ENCODE peak calls at places on chromosomes 5 and 9, in eight cellular contexts. N is mesothelial cell of epicardium, I is HS-5, C is osteocyte, X is SW480, W is NCI-H1105 treated with DMSO at 0.1 percent for 48 hours, D is AG09319, S is aorta. V is an unnamed sample.

GRCh38 chr5:172276214-172276613 is 7.3 kb downstream of the UBTD2 start:
- DNase-seq in X (peak), C (no peak), I (no peak), N (no peak), S (no peak), D (no peak), W (no peak), V (no peak)

GRCh38 chr5:87825583-87825982 is 412.9 kb upstream of the CCNH start:
- DNase-seq in I (no peak), W (no peak), X (no peak), C (no peak), N (no peak), S (no peak), D (no peak), V (no peak)

GRCh38 chr9:121779381-121780117 is 128.1 kb downstream of the DAB2IP start:
- DNase-seq in W (no peak), D (no peak), I (no peak), S (no peak), X (no peak), C (no peak), N (no peak), V (no peak)

GRCh38 chr5:172920447-172920849 is 38.8 kb upstream of the RPL26L1 start:
- DNase-seq in I (no peak), X (no peak), D (no peak), W (no peak), N (no peak), S (peak), C (no peak), V (no peak)

GRCh38 chr9:114186091-114186792 is 30.9 kb downstream of the COL27A1 start:
- DNase-seq in I (no peak), C (no peak), D (no peak), W (no peak), N (no peak), S (no peak), X (no peak), V (no peak)

GRCh38 chr9:130651752-130652151 is 12.6 kb upstream of the PRDM12 start:
- DNase-seq in X (no peak), I (no peak), N (no peak), C (no peak), S (peak), D (no peak), W (no peak), V (no peak)

GRCh38 chr5:155952486-155953105 is 374.4 kb upstream of the SGCD start:
- DNase-seq in S (no peak), W (no peak), C (no peak), I (no peak), N (no peak), D (no peak), X (no peak), V (no peak)

GRCh38 chr9:128149001-128149701 is at the start of gene LCN2:
- DNase-seq in S (peak), I (no peak), C (no peak), N (no peak), D (no peak), W (no peak), X (peak), V (no peak)

GRCh38 chr9:134370638-134371037 is 44.4 kb downstream of the RXRA start:
- DNase-seq in C (no peak), S (no peak), W (no peak), D (no peak), X (no peak), N (no peak), I (no peak), V (no peak)

GRCh38 chr5:170681013-170681433 is 102.5 kb upstream of the GABRP start:
- DNase-seq in W (no peak), I (no peak), N (peak), D (no peak), C (no peak), S (no peak), X (peak), V (no peak)

GRCh38 chr9:37503736-37504135 is 18.0 kb downstream of the POLR1E start:
- DNase-seq in I (no peak), D (no peak), W (no peak), C (no peak), S (no peak), N (no peak), X (no peak), V (no peak)

GRCh38 chr9:113564804-113565237 is 101.3 kb downstream of the RGS3 start:
- DNase-seq in D (peak), C (peak), I (no peak), W (no peak), X (peak), N (no peak), S (peak), V (peak)

GRCh38 chr9:98201749-98202148 is 9.3 kb upstream of the CORO2A start:
- DNase-seq in D (no peak), X (no peak), W (no peak), N (no peak), C (no peak), I (no peak), S (no peak), V (no peak)

GRCh38 chr5:151130922-151131891 is 26.4 kb downstream of the ANXA6 start:
- DNase-seq in S (peak), N (no peak), W (no peak), C (no peak), X (peak), D (no peak), I (no peak), V (no peak)

GRCh38 chr5:36599986-36600779 is 6.2 kb upstream of the SLC1A3 start:
- DNase-seq in X (no peak), N (no peak), D (peak), I (peak), W (no peak), C (no peak), S (no peak), V (no peak)

GRCh38 chr9:107693620-107694326 is 204.2 kb upstream of the KLF4 start:
- DNase-seq in C (no peak), W (no peak), D (no peak), X (no peak), I (no peak), S (no peak), N (no peak), V (no peak)

GRCh38 chr9:109923371-109923770 is 143.4 kb downstream of the PALM2AKAP2 start:
- DNase-seq in W (no peak), X (no peak), I (no peak), D (no peak), C (no peak), N (no peak), S (no peak), V (no peak)

GRCh38 chr9:12464910-12465512 is 228.2 kb upstream of the TYRP1 start:
- DNase-seq in I (peak), S (no peak), N (no peak), X (peak), C (no peak), D (no peak), W (peak), V (no peak)

GRCh38 chr5:172274951-172275753 is 8.4 kb downstream of the UBTD2 start:
- DNase-seq in C (no peak), S (no peak), D (no peak), X (no peak), I (no peak), W (no peak), N (no peak), V (no peak)

GRCh38 chr5:154284433-154284832 is 93.9 kb downstream of the GALNT10 start:
- DNase-seq in I (no peak), C (no peak), N (no peak), S (no peak), X (no peak), D (no peak), W (no peak), V (no peak)

GRCh38 chr5:102713682-102714231 is 41.3 kb upstream of the PAM start:
- DNase-seq in W (no peak), I (no peak), D (no peak), X (no peak), S (no peak), C (no peak), N (no peak), V (no peak)

GRCh38 chr9:69063839-69064238 is 28.3 kb downstream of the FXN start:
- DNase-seq in X (no peak), I (no peak), D (no peak), S (no peak), C (no peak), N (no peak), W (no peak), V (no peak)

GRCh38 chr9:106697799-106698591 is 165.0 kb upstream of the ZNF462 start:
- DNase-seq in I (peak), W (peak), X (peak), N (peak), S (peak), C (peak), D (no peak), V (peak)

GRCh38 chr9:133184971-133185370 is 21.3 kb upstream of the GBGT1 start:
- DNase-seq in S (no peak), D (no peak), I (peak), N (no peak), C (no peak), W (peak), X (peak), V (peak)

GRCh38 chr9:116952434-116952805 is 265.3 kb downstream of the TRIM32 start:
- DNase-seq in N (no peak), C (no peak), I (no peak), W (no peak), X (no peak), D (no peak), S (no peak), V (no peak)

GRCh38 chr9:135340726-135341475 is 138.7 kb upstream of the PPP1R26 start:
- DNase-seq in I (no peak), D (no peak), X (no peak), S (peak), C (no peak), W (no peak), N (no peak), V (no peak)

GRCh38 chr9:133946840-133947486 is 45.2 kb downstream of the VAV2 start:
- DNase-seq in I (no peak), S (peak), C (no peak), N (peak), W (no peak), D (no peak), X (no peak), V (no peak)

GRCh38 chr9:8437878-8438277 is 638.3 kb upstream of the DMAC1 start:
- DNase-seq in C (no peak), W (no peak), N (no peak), S (no peak), I (no peak), X (no peak), D (no peak), V (no peak)

GRCh38 chr9:136996361-136997281 is at the start of gene CLIC3:
- DNase-seq in N (no peak), X (peak), W (no peak), D (no peak), C (no peak), S (peak), I (no peak), V (no peak)

GRCh38 chr9:107218834-107219485 is 64.1 kb upstream of the RAD23B start:
- DNase-seq in S (no peak), N (no peak), X (no peak), C (no peak), I (no peak), D (no peak), W (no peak), V (no peak)

GRCh38 chr9:16915126-16915831 is 44.8 kb upstream of the BNC2 start:
- DNase-seq in C (no peak), I (no peak), D (no peak), S (peak), X (no peak), W (no peak), N (no peak), V (no peak)

GRCh38 chr5:171288066-171288465 is 21.0 kb upstream of the TLX3 start:
- DNase-seq in C (no peak), N (no peak), X (no peak), S (no peak), D (no peak), W (no peak), I (no peak), V (no peak)

GRCh38 chr5:53601570-53601969 is 41.1 kb downstream of the NDUFS4 start:
- DNase-seq in D (no peak), S (no peak), N (no peak), X (no peak), C (no peak), W (no peak), I (peak), V (no peak)

GRCh38 chr5:101686541-101686940 is 609.5 kb downstream of the SLCO4C1 start:
- DNase-seq in S (no peak), X (no peak), C (no peak), D (no peak), I (no peak), W (no peak), N (no peak), V (no peak)

GRCh38 chr5:26553079-26553478 is 485.3 kb downstream of the CDH9 start:
- DNase-seq in X (peak), I (peak), W (peak), N (no peak), S (no peak), C (no peak), D (no peak), V (no peak)

V was measured in amniotic stem cell.